ENCODE peak calls at places on chromosomes 4 and X, in nine cellular contexts. L, P, J, U, A, T, W, S and K are unnamed samples.

GRCh38 chrX:2538016-2538415 is 37.2 kb upstream of the DHRSX start:
- DNase-seq in L (no peak), P (peak; percentile 87), J (no peak), U (no peak), A (no peak), T (no peak), W (no peak), S (no peak), K (no peak)

GRCh38 chr4:151997461-151997860 is 236.7 kb upstream of the GATB start:
- DNase-seq in L (no peak), P (no peak), J (no peak), U (no peak), A (no peak), T (no peak), W (no peak), S (no peak), K (no peak)

GRCh38 chr4:76023381-76023780 is at the start of gene CXCL10:
- DNase-seq in L (no peak), P (no peak), J (no peak), U (peak; percentile 50), A (no peak), T (no peak), W (no peak), S (no peak), K (no peak)

GRCh38 chrX:133045986-133046385 is 50.9 kb downstream of the USP26 start:
- DNase-seq in L (no peak), P (peak; percentile 37), J (no peak), U (peak; percentile 13), A (no peak), T (no peak), W (no peak), S (peak; percentile 60), K (no peak)

GRCh38 chrX:129557844-129558243 is 17.8 kb downstream of the OCRL start:
- DNase-seq in L (no peak), P (no peak), J (no peak), U (no peak), A (no peak), T (no peak), W (no peak), S (no peak), K (no peak)

GRCh38 chr4:148847544-148847943 is 405.3 kb upstream of the NR3C2 start:
- DNase-seq in L (no peak), P (no peak), J (no peak), U (no peak), A (no peak), T (no peak), W (no peak), S (no peak), K (no peak)

GRCh38 chrX:71195959-71196727 is 26.9 kb upstream of the GJB1 start:
- DNase-seq in L (no peak), P (no peak), J (no peak), U (no peak), A (no peak), T (peak; percentile 53), W (peak; percentile 33), S (no peak), K (no peak)

GRCh38 chrX:109873983-109874382 is 128.9 kb upstream of the TMEM164 start:
- DNase-seq in L (no peak), P (no peak), J (no peak), U (no peak), A (no peak), T (no peak), W (no peak), S (no peak), K (no peak)

GRCh38 chrX:1809581-1809980 is 194.7 kb downstream of the ASMT start:
- DNase-seq in L (no peak), P (no peak), J (no peak), U (no peak), A (peak; percentile 9), T (no peak), W (no peak), S (no peak), K (no peak)

GRCh38 chrX:49812177-49812576 is 16.9 kb upstream of the PAGE4 start:
- DNase-seq in L (no peak), P (no peak), J (no peak), U (no peak), A (no peak), T (no peak), W (no peak), S (no peak), K (no peak)

GRCh38 chr4:56910172-56910967 is 2.7 kb downstream of the REST start:
- DNase-seq in L (no peak), P (peak; percentile 13), J (no peak), U (no peak), A (no peak), T (no peak), W (peak; percentile 16), S (peak; percentile 37), K (no peak)
- H3K4me3 ChIP-seq in L (peak overlapping the region; percentile 91), P (peak overlapping the region; percentile 97), J (no peak overlapping the region), U (peak overlapping the region; percentile 84), A (peak overlapping the region; percentile 97), T (peak overlapping the region; percentile 94), W (peak overlapping the region; percentile 84), S (peak overlapping the region; percentile 89), K (peak overlapping the region; percentile 72)

GRCh38 chr4:80213117-80213815 is 16.0 kb downstream of the PRDM8 start:
- DNase-seq in L (no peak), P (no peak), J (no peak), U (no peak), A (no peak), T (no peak), W (no peak), S (no peak), K (peak; percentile 64)

GRCh38 chr4:80219301-80220025 is 22.2 kb downstream of the PRDM8 start:
- DNase-seq in L (no peak), P (peak; percentile 83), J (no peak), U (no peak), A (peak; percentile 97), T (no peak), W (no peak), S (peak; percentile 70), K (no peak)

GRCh38 chr4:80215449-80216052 is 18.2 kb downstream of the PRDM8 start:
- DNase-seq in L (no peak), P (no peak), J (no peak), U (peak; percentile 23), A (no peak), T (peak; percentile 55), W (peak; percentile 40), S (peak; percentile 50), K (no peak)

GRCh38 chr4:80220711-80221110 is 23.4 kb downstream of the PRDM8 start:
- DNase-seq in L (no peak), P (no peak), J (no peak), U (no peak), A (no peak), T (no peak), W (no peak), S (no peak), K (no peak)

GRCh38 chr4:80216100-80216761 is 18.9 kb downstream of the PRDM8 start:
- DNase-seq in L (no peak), P (no peak), J (no peak), U (no peak), A (no peak), T (no peak), W (no peak), S (no peak), K (no peak)
- H3K9me3 ChIP-seq in L (no peaks in the 10 kb centered on the region), P (no peaks in the 10 kb centered on the region), J (no peaks in the 10 kb centered on the region), U (no peaks in the 10 kb centered on the region), A (no peaks in the 10 kb centered on the region), T (no peaks in the 10 kb centered on the region), W (no peaks in the 10 kb centered on the region), S (no peaks in the 10 kb centered on the region), K (no peaks in the 10 kb centered on the region)

GRCh38 chr4:94525993-94526740 is 74.4 kb downstream of the PDLIM5 start:
- DNase-seq in L (no peak), P (no peak), J (no peak), U (peak; percentile 23), A (no peak), T (no peak), W (no peak), S (no peak), K (no peak)
- H3K4me3 ChIP-seq in L (peak overlapping the region; percentile 22), P (no peak overlapping the region), J (no peak overlapping the region), U (no peak overlapping the region), A (no peak overlapping the region), T (no peak overlapping the region), W (no peak overlapping the region), S (no peak overlapping the region), K (peak overlapping the region; percentile 23)

GRCh38 chrX:153348421-153348820 is 14.5 kb downstream of the ZNF275 start:
- DNase-seq in L (no peak), P (no peak), J (no peak), U (no peak), A (no peak), T (no peak), W (no peak), S (no peak), K (no peak)
- H3K9me3 ChIP-seq in L (no peaks in the 10 kb centered on the region), P (no peaks in the 10 kb centered on the region), J (no peaks in the 10 kb centered on the region), U (no peaks in the 10 kb centered on the region), A (no peaks in the 10 kb centered on the region), T (no peaks in the 10 kb centered on the region), W (no peaks in the 10 kb centered on the region), S (no peaks in the 10 kb centered on the region), K (no peaks in the 10 kb centered on the region)